ENCODE peak calls at places on chromosomes 12 and 14, in seven cellular contexts. T is AG10803; U is HFF-Myc; P is T-helper 17 cell; W is hypothalamus; Z is dermis microvascular lymphatic vessel endothelial cell; R is activated T-helper 9 cell treated with anti-CD3 and anti-CD28 coated beads, Interleukin-2, amount 50 U/mL, for 16 hours. N is an unnamed sample.

GRCh38 chr12:93698307-93699092 is 21.3 kb downstream of the CRADD start:
- DNase-seq in T (peak), U (no peak), P (no peak), W (no peak), Z (no peak), R (no peak), N (no peak)

GRCh38 chr14:65208548-65208947 is 106.2 kb upstream of the MAX start:
- DNase-seq in T (no peak), U (no peak), P (no peak), W (no peak), Z (no peak), R (no peak), N (no peak)

GRCh38 chr12:125583071-125583470 is 517.8 kb downstream of the AACS start:
- DNase-seq in T (no peak), U (no peak), P (no peak), W (no peak), Z (no peak), R (no peak), N (no peak)

GRCh38 chr12:2467447-2468195 is 327.1 kb upstream of the FKBP4 start:
- DNase-seq in T (no peak), U (no peak), P (no peak), W (no peak), Z (no peak), R (no peak), N (no peak)

GRCh38 chr14:65164068-65164824 is 61.9 kb upstream of the MAX start:
- DNase-seq in T (peak), U (peak), P (peak), W (no peak), Z (peak), R (no peak), N (no peak)

GRCh38 chr14:37034410-37035285 is 137.8 kb downstream of the SLC25A21 start:
- DNase-seq in T (peak), U (no peak), P (no peak), W (no peak), Z (no peak), R (no peak), N (no peak)

GRCh38 chr14:94381149-94382030 is 7.0 kb downstream of the SERPINA1 start:
- DNase-seq in T (no peak), U (no peak), P (no peak), W (no peak), Z (no peak), R (no peak), N (no peak)

GRCh38 chr12:81450920-81451739 is 308.0 kb downstream of the PPFIA2 start:
- DNase-seq in T (peak), U (peak), P (no peak), W (no peak), Z (peak), R (no peak), N (peak)

GRCh38 chr12:110790301-110790700 is 47.6 kb upstream of the PPP1CC start:
- DNase-seq in T (peak), U (no peak), P (no peak), W (no peak), Z (no peak), R (no peak), N (no peak)

GRCh38 chr14:103854822-103855733 is 7.7 kb upstream of the PPP1R13B start:
- DNase-seq in T (no peak), U (no peak), P (no peak), W (no peak), Z (peak), R (no peak), N (no peak)

GRCh38 chr14:100783630-100784321 is 42.1 kb upstream of the MEG3 start:
- DNase-seq in T (no peak), U (no peak), P (no peak), W (no peak), Z (no peak), R (no peak), N (no peak)

GRCh38 chr14:78959674-78960264 is 789.6 kb downstream of the NRXN3 start:
- DNase-seq in T (peak), U (peak), P (peak), W (peak), Z (peak), R (peak), N (peak)

GRCh38 chr14:99819514-99819913 is 26.3 kb downstream of the EML1 start:
- DNase-seq in T (no peak), U (no peak), P (no peak), W (no peak), Z (no peak), R (no peak), N (no peak)

GRCh38 chr14:69005432-69006148 is 26.5 kb upstream of the ACTN1 start:
- DNase-seq in T (peak), U (peak), P (no peak), W (peak), Z (peak), R (no peak), N (peak)

N was measured in pulmonary artery endothelial cell.